ENCODE peak calls at places on chromosomes 1 and 21, in four cellular contexts. R is stomach, Q is body of pancreas, B is heart left ventricle. O is an unnamed sample.

GRCh38 chr1:160993544-160993943 is 27.4 kb downstream of the F11R start:
- DNase-seq in B (no peak), R (no peak), Q (no peak), O (no peak)

GRCh38 chr1:51331206-51332100 is 1.1 kb upstream of the TTC39A start:
- DNase-seq in Q (peak; percentile 78), B (no peak), R (peak; percentile 50), O (no peak)

GRCh38 chr1:94623560-94624148 is 82.1 kb upstream of the F3 start:
- DNase-seq in R (no peak), Q (no peak), B (no peak), O (no peak)

GRCh38 chr21:37073417-37074194 is 552 bp downstream of the TTC3 start:
- DNase-seq in Q (peak; percentile 54), R (peak; percentile 53), B (peak; percentile 81), O (peak; percentile 86)

GRCh38 chr1:237709355-237709754 is 181.4 kb downstream of the ZP4 start:
- DNase-seq in R (no peak), Q (no peak), B (no peak), O (no peak)

GRCh38 chr1:43691871-43692815 is 15.2 kb upstream of the ST3GAL3 start:
- DNase-seq in R (no peak), Q (no peak), B (no peak), O (no peak)

GRCh38 chr1:216566809-216567208 is 143.6 kb upstream of the USH2A start:
- DNase-seq in B (no peak), Q (no peak), R (no peak), O (no peak)

GRCh38 chr1:213931804-213932203 is 56.0 kb upstream of the PROX1 start:
- DNase-seq in B (no peak), R (no peak), Q (no peak), O (no peak)

GRCh38 chr1:246815693-246816270 is 91.6 kb downstream of the SCCPDH start:
- DNase-seq in R (no peak), Q (no peak), B (no peak), O (no peak)

GRCh38 chr1:205570173-205570501 is 61.7 kb downstream of the ELK4 start:
- DNase-seq in R (peak; percentile 25), Q (no peak), B (no peak), O (peak; percentile 51)

GRCh38 chr1:74467786-74468377 is 44.5 kb downstream of the LRRC53 start:
- DNase-seq in Q (no peak), R (no peak), B (no peak), O (no peak)

GRCh38 chr1:44289530-44289929 is 65.5 kb downstream of the ERI3 start:
- DNase-seq in B (no peak), Q (peak; percentile 75), R (no peak), O (no peak)

GRCh38 chr21:21921410-21922232 is 923.4 kb downstream of the NCAM2 start:
- DNase-seq in Q (peak; percentile 16), R (no peak), B (no peak), O (no peak)

GRCh38 chr1:82775402-82776000 is 974.8 kb downstream of the ADGRL2 start:
- DNase-seq in B (no peak), R (no peak), Q (peak; percentile 52), O (no peak)

GRCh38 chr21:45246535-45247320 is 41.0 kb downstream of the POFUT2 start:
- DNase-seq in Q (no peak), R (no peak), B (no peak), O (no peak)

GRCh38 chr1:53738205-53739108 is 507 bp downstream of the GLIS1 start:
- DNase-seq in R (no peak), B (no peak), Q (no peak), O (no peak)

GRCh38 chr1:205339717-205340116 is 17.0 kb downstream of the KLHDC8A start:
- DNase-seq in R (no peak), Q (no peak), B (no peak), O (no peak)

GRCh38 chr21:33067457-33067856 is 2.5 kb upstream of the OLIG1 start:
- DNase-seq in R (no peak), B (no peak), Q (no peak), O (no peak)

GRCh38 chr21:44199448-44199847 is 41.3 kb downstream of the ICOSLG start:
- DNase-seq in R (peak; percentile 28), B (no peak), Q (no peak), O (no peak)

GRCh38 chr21:42107177-42107880 is 36.2 kb downstream of the UMODL1 start:
- DNase-seq in R (no peak), Q (no peak), B (no peak), O (no peak)

GRCh38 chr1:67564193-67564592 is 120.8 kb upstream of the GADD45A start:
- DNase-seq in Q (no peak), R (no peak), B (no peak), O (peak; percentile 76)

GRCh38 chr1:27152829-27153548 is 1.9 kb downstream of the SLC9A1 start:
- DNase-seq in R (no peak), Q (no peak), B (no peak), O (no peak)

GRCh38 chr1:12464028-12464427 is 154.0 kb downstream of the DHRS3 start:
- DNase-seq in R (no peak), B (no peak), Q (no peak), O (peak; percentile 81)

GRCh38 chr1:183515002-183515689 is 42.8 kb downstream of the SMG7 start:
- DNase-seq in R (no peak), Q (no peak), B (no peak), O (no peak)

GRCh38 chr1:115782571-115783281 is 14.2 kb upstream of the CASQ2 start:
- DNase-seq in Q (no peak), B (no peak), R (no peak), O (no peak)

GRCh38 chr1:26034504-26035202 is 11.3 kb downstream of the SLC30A2 start:
- DNase-seq in R (no peak), Q (no peak), B (no peak), O (no peak)

GRCh38 chr21:38434913-38435533 is 63.3 kb downstream of the ERG start:
- DNase-seq in B (no peak), Q (no peak), R (no peak), O (no peak)

GRCh38 chr1:46246548-46247432 is 773 bp upstream of the RAD54L start:
- DNase-seq in R (no peak), Q (no peak), B (peak; percentile 74), O (peak; percentile 75)

GRCh38 chr1:15972409-15972808 is 3.5 kb downstream of the ZBTB17 start:
- DNase-seq in Q (no peak), B (no peak), R (no peak), O (no peak)

GRCh38 chr1:15974855-15975254 is 1.0 kb downstream of the ZBTB17 start:
- DNase-seq in Q (no peak), B (no peak), R (no peak), O (no peak)

GRCh38 chr1:15973772-15974171 is 2.1 kb downstream of the ZBTB17 start:
- DNase-seq in R (no peak), B (no peak), Q (no peak), O (no peak)

GRCh38 chr1:15975805-15976680 is at the start of gene ZBTB17:
- DNase-seq in Q (peak; percentile 97), R (peak; percentile 96), B (peak; percentile 97), O (peak; percentile 97)

DNA sequence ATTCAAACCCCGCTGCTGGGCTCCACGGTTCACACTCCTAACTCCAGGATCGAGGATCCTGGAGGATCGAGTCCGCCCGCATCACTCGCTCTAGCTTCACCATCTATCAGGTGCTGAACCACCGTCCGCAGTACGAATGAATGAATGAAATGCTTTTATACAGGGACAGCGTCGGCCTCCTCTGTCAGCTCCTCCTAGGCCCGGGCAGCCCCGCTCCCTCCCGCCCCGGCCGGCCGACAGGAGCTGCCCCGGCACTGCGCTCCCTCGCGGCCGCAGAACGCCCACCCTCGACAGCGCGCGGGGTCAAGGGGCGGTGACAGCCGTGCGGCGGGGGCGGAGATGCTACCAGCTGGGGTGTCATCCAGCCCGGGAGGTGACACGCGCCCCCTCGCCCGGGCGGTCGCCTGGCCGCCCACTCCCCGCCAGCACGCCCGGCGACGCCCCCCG is 520 bp downstream of the ZBTB17 start:
- DNase-seq in R (peak; percentile 31), Q (no peak), B (peak; percentile 78), O (no peak)
- TF ChIP-seq POLR2A in R (no peak), Q (no peak), B (no peak), O (no peak)

GRCh38 chr1:201537966-201538617 is 835 bp upstream of the NAV1 start:
- DNase-seq in R (no peak), B (no peak), Q (no peak), O (no peak)

GRCh38 chr1:201537467-201537866 is 1.5 kb upstream of the NAV1 start:
- DNase-seq in R (no peak), Q (no peak), B (no peak), O (no peak)

GRCh38 chr1:201539561-201540404 is 856 bp downstream of the NAV1 start:
- DNase-seq in Q (peak; percentile 22), B (peak; percentile 78), R (no peak), O (peak; percentile 87)

GRCh38 chr1:201537028-201537427 is 1.9 kb upstream of the NAV1 start:
- DNase-seq in B (no peak), Q (no peak), R (no peak), O (no peak)

DNA sequence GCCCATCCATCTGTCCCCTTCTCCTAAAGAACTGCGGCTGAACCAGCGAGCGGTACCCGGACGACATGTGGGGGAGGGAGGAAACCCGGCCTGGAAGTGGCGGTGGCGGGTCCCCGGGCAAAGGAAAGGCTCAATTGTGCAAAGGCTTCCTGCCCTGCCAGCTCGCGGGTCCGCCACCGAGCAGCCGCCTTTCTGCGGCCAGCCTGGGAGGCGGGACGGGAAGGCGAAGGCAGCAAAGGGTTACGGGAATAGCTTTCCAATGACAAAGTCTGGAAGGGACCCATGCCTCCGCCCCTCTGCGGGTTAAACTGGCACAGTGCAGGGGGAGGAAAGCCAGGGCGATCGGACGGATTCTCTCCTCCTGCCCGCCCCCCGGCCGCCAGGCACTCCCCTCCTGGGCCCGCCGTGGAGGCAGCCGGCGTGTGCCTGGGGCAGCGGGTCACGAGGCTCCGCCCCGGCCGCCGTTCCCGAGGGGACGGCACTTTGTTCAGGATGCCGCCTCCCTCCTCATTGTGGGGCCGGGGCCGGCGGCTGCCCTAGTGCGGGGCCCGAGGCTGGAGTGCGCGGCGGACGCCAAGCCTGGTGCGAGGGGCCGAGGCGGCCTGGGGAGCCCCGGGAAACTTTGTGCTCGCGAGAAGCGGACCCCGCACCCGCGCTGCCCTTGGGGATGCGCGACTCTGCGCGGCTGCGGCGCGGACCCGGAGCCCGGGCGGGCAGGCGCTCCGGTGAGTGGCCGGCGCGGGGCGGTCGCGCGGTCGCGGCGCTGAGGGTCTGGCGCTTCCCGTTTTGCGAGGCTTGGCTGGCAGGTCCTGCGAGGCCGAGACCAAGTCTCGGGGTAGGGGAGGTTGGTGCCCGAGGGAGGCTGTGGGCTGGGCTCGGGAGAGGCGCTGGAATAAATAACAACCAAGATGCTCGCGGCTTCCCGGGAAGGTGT is at the start of gene NAV1:
- DNase-seq in R (peak; percentile 38), Q (peak; percentile 59), B (peak; percentile 87), O (peak; percentile 92)
- TF ChIP-seq POLR2A in R (no peak), Q (no peak), B (peak; percentile 72), O (peak; percentile 52)

DNA sequence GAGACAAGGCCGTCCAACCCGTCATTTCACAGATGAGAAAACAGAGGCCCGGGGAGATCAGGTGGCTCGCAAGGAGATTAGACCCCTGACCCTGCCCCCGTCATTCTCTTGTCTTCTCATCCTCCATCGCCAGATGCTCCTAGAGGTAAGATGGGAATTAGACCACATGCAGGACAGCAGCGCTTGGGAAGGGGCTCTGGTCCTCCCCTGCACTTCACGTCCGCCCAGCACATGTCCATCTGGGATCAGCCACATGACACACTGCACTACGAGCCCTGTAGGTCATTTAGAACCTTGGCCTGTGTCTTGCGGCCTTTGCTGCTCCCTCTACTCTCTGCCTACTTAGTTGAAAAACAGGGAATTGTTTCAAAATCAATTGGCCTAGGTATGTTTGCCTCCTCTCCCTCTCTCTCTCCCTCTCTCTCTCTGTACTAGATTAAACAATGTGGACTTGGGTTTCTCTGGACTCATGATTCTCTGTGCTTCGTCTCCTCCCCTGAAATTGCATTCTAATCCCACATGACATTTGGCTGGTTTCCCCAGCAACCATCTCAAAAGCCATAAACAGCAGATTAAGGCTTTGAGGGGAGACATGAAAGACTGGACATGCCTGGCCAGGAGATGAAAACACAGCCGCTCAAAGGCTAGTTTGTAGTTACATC is 3.8 kb upstream of the NCMAP start:
- DNase-seq in Q (no peak), B (no peak), R (no peak), O (no peak)
- TF ChIP-seq POLR2A in Q (no peak), B (no peak), R (no peak), O (no peak)

GRCh38 chr1:159009704-159010361 is at the start of gene IFI16:
- DNase-seq in Q (peak; percentile 35), B (no peak), R (no peak), O (peak; percentile 69)
- TF ChIP-seq POLR2A in Q (no peak), B (peak; percentile 68), R (no peak), O (peak; percentile 55)